ENCODE peak calls at places on chromosomes 16 and 17, in four cellular contexts. J is brain microvascular endothelial cell, X is AG04449, C is NB4. F is an unnamed sample.

GRCh38 chr16:15879255-15879804 is 9.1 kb downstream of the CEP20 start:
- DNase-seq in J (peak; percentile 66), X (peak; percentile 77), C (peak; percentile 25), F (peak; percentile 25)

GRCh38 chr17:42743595-42744282 is 1.1 kb downstream of the EZH1 start:
- DNase-seq in J (no peak), X (no peak), C (no peak), F (peak; percentile 1)

GRCh38 chr17:14776791-14777190 is 475.9 kb downstream of the HS3ST3B1 start:
- DNase-seq in X (no peak), J (peak; percentile 30), C (no peak), F (no peak)

GRCh38 chr17:55735784-55736405 is 13.2 kb upstream of the TMEM100 start:
- DNase-seq in J (peak; percentile 45), C (peak; percentile 63), X (no peak), F (no peak)

GRCh38 chr17:43578699-43579569 is 32.8 kb upstream of the ETV4 start:
- DNase-seq in J (peak; percentile 20), C (no peak), X (no peak), F (no peak)

GRCh38 chr17:51435641-51436091 is 175.3 kb downstream of the UTP18 start:
- DNase-seq in J (peak; percentile 3), X (no peak), C (peak; percentile 83), F (no peak)

GRCh38 chr16:88972349-88972748 is 4.7 kb downstream of the CBFA2T3 start:
- DNase-seq in X (no peak), C (no peak), J (no peak), F (no peak)

GRCh38 chr17:40910441-40910841 is 25.4 kb upstream of the KRT20 start:
- DNase-seq in J (peak; percentile 22), X (peak; percentile 82), C (no peak), F (no peak)

GRCh38 chr17:59372138-59372751 is 40.8 kb downstream of the YPEL2 start:
- DNase-seq in C (peak; percentile 78), X (no peak), J (peak; percentile 57), F (peak; percentile 36)

GRCh38 chr17:4433515-4434031 is at the start of gene SPNS3:
- DNase-seq in J (no peak), C (peak; percentile 99), X (no peak), F (no peak)

GRCh38 chr17:10735821-10736220 is 6.0 kb upstream of the TMEM220 start:
- DNase-seq in X (no peak), C (no peak), J (no peak), F (no peak)

GRCh38 chr16:66954097-66954659 is 6.9 kb upstream of the CES3 start:
- DNase-seq in C (peak; percentile 79), J (peak; percentile 69), X (no peak), F (peak; percentile 55)

GRCh38 chr16:73058616-73059409 is 10.9 kb upstream of the ZFHX3 start:
- DNase-seq in X (no peak), J (peak; percentile 67), C (peak; percentile 63), F (no peak)

GRCh38 chr17:28717578-28718316 is at the start of gene RAB34:
- DNase-seq in J (peak; percentile 70), C (no peak), X (no peak), F (no peak)

GRCh38 chr17:7929158-7930029 is at the start of gene KCNAB3:
- DNase-seq in X (no peak), J (peak; percentile 68), C (no peak), F (peak; percentile 39)

GRCh38 chr17:13851889-13852288 is 217.4 kb upstream of the COX10 start:
- DNase-seq in C (no peak), J (no peak), X (no peak), F (no peak)

GRCh38 chr17:37043201-37043600 is 94.4 kb downstream of the AATF start:
- DNase-seq in C (no peak), X (no peak), J (peak; percentile 28), F (no peak)

GRCh38 chr17:51166987-51167931 is 1.0 kb downstream of the NME2 start:
- DNase-seq in C (peak; percentile 77), X (no peak), J (no peak), F (no peak)

GRCh38 chr17:17059301-17059890 is 17.1 kb downstream of the MPRIP start:
- DNase-seq in C (no peak), J (no peak), X (no peak), F (no peak)

GRCh38 chr17:46108120-46108519 is 85.1 kb downstream of the KANSL1 start:
- DNase-seq in C (no peak), X (no peak), J (no peak), F (no peak)

GRCh38 chr17:73620414-73620813 is 23.8 kb downstream of the SDK2 start:
- DNase-seq in C (no peak), J (no peak), X (no peak), F (no peak)

GRCh38 chr17:29577778-29578211 is 9.3 kb downstream of the TP53I13 start:
- DNase-seq in X (no peak), J (no peak), C (no peak), F (no peak)

DNA sequence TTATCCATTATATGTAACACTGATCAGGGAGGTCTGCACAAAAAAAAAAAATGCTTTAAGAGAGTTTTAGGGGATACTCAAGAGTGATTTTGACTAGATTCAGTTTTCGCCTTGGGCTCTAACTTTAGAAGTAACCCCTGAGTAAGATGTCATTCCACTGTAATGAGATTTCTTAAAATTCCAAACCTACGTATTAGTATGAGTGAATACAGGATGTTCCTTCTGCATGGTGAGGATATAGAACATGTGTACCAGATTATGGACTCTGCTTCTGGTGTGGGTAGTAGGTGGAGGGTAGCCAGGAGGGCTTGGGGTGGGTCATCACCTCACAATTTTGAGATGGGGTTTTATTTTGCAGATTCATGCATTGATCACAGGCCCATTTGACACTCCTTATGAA is 4.3 kb downstream of the UBE2Z start:
- DNase-seq in J (no peak), C (no peak), X (no peak), F (no peak)
- TF ChIP-seq CTCF in J (no peak), C (no peak), X (no peak), F (no peak)

DNA sequence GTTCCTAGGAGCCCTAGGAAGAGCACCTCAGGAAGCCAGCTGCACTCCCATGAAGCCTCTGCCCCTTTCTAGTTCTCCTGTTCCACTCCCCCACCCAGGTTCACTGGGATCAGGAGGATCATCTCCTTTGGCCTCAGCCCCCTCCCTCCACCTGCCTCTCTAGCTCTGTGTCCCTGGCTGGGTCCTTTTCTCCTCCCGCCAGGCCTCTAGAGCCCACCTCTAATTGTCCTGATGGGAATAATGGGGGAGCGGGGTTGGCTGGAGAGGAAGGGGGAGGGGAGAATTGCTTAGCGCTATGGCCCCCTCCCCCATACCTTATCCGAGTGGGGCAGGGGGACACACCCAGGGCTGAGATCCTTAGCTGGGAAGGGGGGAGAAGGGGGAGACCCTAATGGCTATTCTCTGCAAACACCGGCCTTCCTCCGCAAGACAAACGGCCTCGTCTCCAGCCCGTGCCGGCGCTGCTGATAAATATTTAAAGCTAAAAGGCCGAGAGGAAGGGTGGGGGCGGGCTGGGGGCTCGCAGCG is 999 bp downstream of the HOXB7 start:
- DNase-seq in J (no peak), X (no peak), C (no peak), F (no peak)
- H3K4me3 ChIP-seq in J (peak overlapping the region; percentile 42), X (peak overlapping the region; percentile 67), C (no peak overlapping the region), F (peak overlapping the region; percentile 30)

GRCh38 chr16:18836702-18837101 is 35.4 kb upstream of the ARL6IP1 start:
- DNase-seq in X (no peak), C (no peak), J (no peak), F (no peak)

GRCh38 chr16:18832613-18833012 is 31.3 kb upstream of the ARL6IP1 start:
- DNase-seq in X (no peak), C (no peak), J (no peak), F (no peak)

GRCh38 chr16:18834873-18835272 is 33.5 kb upstream of the ARL6IP1 start:
- DNase-seq in J (no peak), C (peak; percentile 11), X (no peak), F (no peak)

GRCh38 chr16:18832021-18832420 is 30.7 kb upstream of the ARL6IP1 start:
- DNase-seq in X (no peak), J (no peak), C (no peak), F (no peak)

DNA sequence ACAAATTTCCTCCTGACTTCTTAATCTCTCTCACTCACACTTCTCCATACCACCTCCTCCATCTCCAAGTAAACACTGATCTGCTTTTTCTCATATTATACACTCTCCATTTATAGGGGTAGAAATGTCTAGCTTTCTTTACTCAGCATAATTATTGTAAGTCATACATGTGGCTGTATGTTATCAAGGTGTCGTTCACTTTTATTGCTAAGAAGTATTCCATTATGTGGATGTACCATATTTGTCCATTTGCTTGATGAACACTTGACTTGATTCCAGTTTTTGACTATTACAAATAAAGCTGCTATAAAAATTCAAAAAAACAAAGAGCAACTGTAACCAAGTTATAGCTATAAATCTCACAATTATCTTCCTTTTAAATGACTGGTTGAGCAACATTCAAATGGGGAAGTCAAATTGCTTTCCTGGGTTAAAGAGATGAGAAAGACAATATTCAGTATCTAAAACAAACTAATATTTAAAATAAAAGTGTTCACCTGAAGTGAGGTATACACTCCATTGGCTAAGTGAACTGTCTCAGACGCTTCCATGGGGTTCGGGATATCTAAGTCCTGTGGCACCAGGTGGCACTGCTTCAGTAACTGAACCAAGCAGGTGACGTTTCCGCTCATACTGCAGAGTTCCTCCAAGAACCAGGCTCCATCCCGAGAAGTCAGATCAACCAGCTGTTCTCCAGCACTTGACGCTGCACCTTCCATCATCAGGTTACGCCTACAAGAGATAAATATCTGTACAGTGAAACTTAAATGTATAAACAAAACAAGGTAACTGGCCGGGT is 32.6 kb upstream of the ARL6IP1 start:
- DNase-seq in J (no peak), X (no peak), C (no peak), F (no peak)
- TF ChIP-seq CTCF in J (no peak), X (no peak), C (no peak), F (no peak)

GRCh38 chr16:30525844-30526136 is 576 bp downstream of the ZNF768 start:
- DNase-seq in J (no peak), X (no peak), C (no peak), F (no peak)
- H3K4me3 ChIP-seq in J (peak overlapping the region; percentile 75), X (peak overlapping the region; percentile 80), C (peak overlapping the region; percentile 68), F (peak overlapping the region; percentile 68)

GRCh38 chr17:82410014-82410716 is 8.0 kb upstream of the HEXD start:
- DNase-seq in X (no peak), J (no peak), C (no peak), F (no peak)

GRCh38 chr17:82408938-82409318 is 9.2 kb upstream of the HEXD start:
- DNase-seq in C (no peak), J (no peak), X (no peak), F (no peak)

GRCh38 chr17:82407255-82407654 is 10.9 kb upstream of the HEXD start:
- DNase-seq in X (no peak), J (peak; percentile 14), C (peak; percentile 25), F (no peak)

GRCh38 chr17:82406131-82406671 is 11.9 kb upstream of the HEXD start:
- DNase-seq in J (no peak), X (no peak), C (no peak), F (no peak)

GRCh38 chr17:82408288-82408937 is 9.7 kb upstream of the HEXD start:
- DNase-seq in J (no peak), C (no peak), X (no peak), F (no peak)
- TF ChIP-seq CTCF in J (no peak), C (no peak), X (no peak), F (no peak)

F was measured in HFF-Myc.